ENCODE peak calls at places on chromosomes 5 and 9, in five cellular contexts. P is HTR-8/SVneo; W is CD8-positive, alpha-beta memory T cell; V is DMS153; H is effector CD8-positive, alpha-beta T cell. M is an unnamed sample.
A peak's percentile ranks its signal among the peaks of the same experiment; 100 is the strongest.

GRCh38 chr9:72022846-72023245 is 37.6 kb downstream of the C9orf57 start:
- DNase-seq in V (no peak), P (no peak), H (no peak), W (no peak), M (peak; percentile 45)

GRCh38 chr5:133482033-133482432 is 130.3 kb downstream of the FSTL4 start:
- DNase-seq in P (no peak), W (no peak), H (no peak), V (no peak), M (no peak)

GRCh38 chr5:179137643-179138567 is 77.7 kb downstream of the ZNF354C start:
- DNase-seq in H (no peak), V (no peak), W (no peak), P (no peak), M (no peak)

GRCh38 chr5:148561712-148562365 is 92.5 kb downstream of the HTR4 start:
- DNase-seq in V (no peak), H (no peak), W (no peak), P (no peak), M (no peak)

GRCh38 chr9:121281614-121282291 is 13.8 kb downstream of the GSN start:
- DNase-seq in P (no peak), W (no peak), H (no peak), V (peak; percentile 92), M (peak; percentile 80)

GRCh38 chr9:4750021-4750673 is 9.1 kb upstream of the AK3 start:
- DNase-seq in W (no peak), P (peak; percentile 45), H (no peak), V (no peak), M (peak; percentile 65)

GRCh38 chr9:38006981-38007380 is 62.0 kb downstream of the SHB start:
- DNase-seq in H (no peak), P (no peak), V (no peak), W (no peak), M (no peak)

GRCh38 chr5:133189881-133190280 is 138.1 kb downstream of the HSPA4 start:
- DNase-seq in P (no peak), W (no peak), V (no peak), H (no peak), M (no peak)

GRCh38 chr9:90795084-90795483 is 6.5 kb upstream of the SYK start:
- DNase-seq in V (no peak), W (no peak), P (no peak), H (no peak), M (no peak)

GRCh38 chr9:98971168-98971914 is 27.6 kb downstream of the COL15A1 start:
- DNase-seq in P (peak; percentile 69), W (no peak), V (no peak), H (no peak), M (peak; percentile 57)

GRCh38 chr5:162496080-162496808 is 428.7 kb downstream of the GABRG2 start:
- DNase-seq in H (no peak), P (no peak), W (no peak), V (no peak), M (peak; percentile 14)

GRCh38 chr5:74199436-74200210 is 440.9 kb downstream of the ENC1 start:
- DNase-seq in H (no peak), V (no peak), P (peak; percentile 21), W (no peak), M (no peak)

M was measured in myocyte.